ENCODE peak calls at places on chromosome 19, in four cellular contexts. C is A549, V is Peyer's patch, E is right lobe of liver. R is an unnamed sample.

GRCh38 chr19:459724-460511 is 915 bp downstream of the SHC2 start:
- DNase-seq in C (peak; percentile 46), V (peak; percentile 77), E (peak; percentile 82), R (peak; percentile 70)

GRCh38 chr19:10417598-10418280 is 2.6 kb upstream of the PDE4A start:
- DNase-seq in C (no peak), V (no peak), E (no peak), R (no peak)

GRCh38 chr19:29528946-29529645 is 3.3 kb downstream of the VSTM2B start:
- DNase-seq in C (peak; percentile 28), V (peak; percentile 35), E (no peak), R (no peak)

GRCh38 chr19:38251564-38252051 is 4.6 kb downstream of the PPP1R14A start:
- DNase-seq in C (no peak), V (no peak), E (peak; percentile 53), R (peak; percentile 76)

GRCh38 chr19:16463991-16464575 is 7.7 kb downstream of the EPS15L1 start:
- DNase-seq in C (no peak), V (no peak), E (peak; percentile 57), R (peak; percentile 72)

GRCh38 chr19:40245506-40246128 is 19.1 kb upstream of the CCNP start:
- DNase-seq in C (no peak), V (no peak), E (no peak), R (no peak)

GRCh38 chr19:11127905-11128304 is 27.7 kb downstream of the SPC24 start:
- DNase-seq in C (no peak), V (no peak), E (no peak), R (no peak)

GRCh38 chr19:12766051-12766521 is 9.3 kb downstream of the HOOK2 start:
- DNase-seq in C (peak; percentile 84), V (peak; percentile 87), E (peak; percentile 75), R (peak; percentile 79)

GRCh38 chr19:2613507-2614295 is 88.8 kb downstream of the GNG7 start:
- DNase-seq in C (peak; percentile 41), V (no peak), E (no peak), R (no peak)

GRCh38 chr19:40798997-40799557 is at the start of gene EGLN2:
- DNase-seq in C (no peak), V (no peak), E (no peak), R (no peak)

GRCh38 chr19:7844951-7845350 is 14.9 kb downstream of the EVI5L start:
- DNase-seq in C (no peak), V (no peak), E (no peak), R (no peak)

GRCh38 chr19:39246951-39247669 is 1.5 kb downstream of the IFNL4 start:
- DNase-seq in C (no peak), V (no peak), E (peak; percentile 24), R (no peak)

GRCh38 chr19:7294571-7295212 is 478 bp upstream of the INSR start:
- DNase-seq in C (peak; percentile 76), V (peak; percentile 83), E (peak; percentile 86), R (peak; percentile 84)

GRCh38 chr19:13011653-13012389 is 16.5 kb downstream of the NFIX start:
- DNase-seq in C (no peak), V (no peak), E (no peak), R (no peak)

GRCh38 chr19:21462540-21462939 is 42.9 kb upstream of the ZNF429 start:
- DNase-seq in C (no peak), V (no peak), E (no peak), R (no peak)

GRCh38 chr19:54952591-54953344 is 5.4 kb upstream of the NLRP7 start:
- DNase-seq in C (peak; percentile 46), V (no peak), E (no peak), R (no peak)

GRCh38 chr19:51333836-51334460 is 8.0 kb downstream of the VSIG10L start:
- DNase-seq in C (peak; percentile 54), V (no peak), E (no peak), R (no peak)

GRCh38 chr19:53868091-53868891 is 608 bp downstream of the MYADM start:
- DNase-seq in C (peak; percentile 80), V (peak; percentile 72), E (peak; percentile 51), R (peak; percentile 46)

DNA sequence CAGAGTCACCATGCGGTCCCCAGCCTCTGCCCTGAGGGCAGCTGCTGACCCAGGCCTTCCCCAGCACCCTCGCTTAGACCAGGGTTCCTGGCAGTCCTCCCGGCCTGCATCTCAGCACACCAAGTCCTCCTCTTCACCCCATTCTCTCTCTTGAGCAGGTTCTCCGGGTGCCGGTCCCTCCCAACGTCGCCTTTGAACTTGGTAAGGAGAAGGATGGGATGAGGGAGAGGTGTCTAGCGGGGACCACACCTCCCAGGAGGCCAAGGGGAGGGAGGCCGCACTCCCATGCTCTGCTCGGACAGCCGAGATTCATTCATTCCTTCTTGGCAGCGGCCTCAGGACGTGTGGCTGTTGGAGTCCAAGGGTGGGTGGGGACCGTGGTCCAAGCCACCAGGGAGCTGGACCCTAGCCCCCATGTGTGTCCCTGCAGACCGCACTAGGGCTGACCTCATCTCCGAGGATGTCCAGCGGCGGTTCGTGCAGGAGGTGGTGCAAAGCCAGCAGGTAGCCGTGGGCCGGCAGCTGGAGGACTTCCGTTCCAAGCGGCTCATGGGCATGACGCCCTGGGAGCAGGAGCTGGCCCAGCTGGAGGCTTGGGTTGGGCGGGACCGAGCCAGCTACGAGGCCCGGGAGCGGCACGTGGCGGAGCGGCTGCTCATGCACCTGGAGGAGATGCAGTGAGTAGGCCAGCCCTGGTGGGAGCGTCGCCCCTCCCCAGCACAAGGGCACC is 9.4 kb downstream of the ARHGEF1 start:
- DNase-seq in C (no peak), V (no peak), E (no peak), R (no peak)
- TF ChIP-seq CTCF in C (no peak), V (no peak), E (no peak), R (no peak)

GRCh38 chr19:18817574-18817973 is 14.2 kb upstream of the UPF1 start:
- DNase-seq in C (no peak), V (no peak), E (no peak), R (no peak)
- H3K27ac ChIP-seq in C (no peak overlapping the region), V (no peak overlapping the region), E (no peak overlapping the region), R (no peak overlapping the region)

GRCh38 chr19:42250249-42250665 is 4.7 kb downstream of the ERF start:
- DNase-seq in C (no peak), V (no peak), E (no peak), R (peak; percentile 48)
- TF ChIP-seq POLR2A in C (no peak), V (no peak), E (no peak), R (no peak)

GRCh38 chr19:46391296-46392251 is 21.8 kb downstream of the CCDC8 start:
- DNase-seq in C (no peak), V (no peak), E (peak; percentile 28), R (no peak)

GRCh38 chr19:46393456-46394397 is 19.6 kb downstream of the CCDC8 start:
- DNase-seq in C (no peak), V (no peak), E (peak; percentile 18), R (no peak)

GRCh38 chr19:46392252-46392801 is 21.0 kb downstream of the CCDC8 start:
- DNase-seq in C (no peak), V (no peak), E (peak; percentile 17), R (peak; percentile 26)

GRCh38 chr19:46392837-46393236 is 20.5 kb downstream of the CCDC8 start:
- DNase-seq in C (no peak), V (no peak), E (no peak), R (no peak)

DNA sequence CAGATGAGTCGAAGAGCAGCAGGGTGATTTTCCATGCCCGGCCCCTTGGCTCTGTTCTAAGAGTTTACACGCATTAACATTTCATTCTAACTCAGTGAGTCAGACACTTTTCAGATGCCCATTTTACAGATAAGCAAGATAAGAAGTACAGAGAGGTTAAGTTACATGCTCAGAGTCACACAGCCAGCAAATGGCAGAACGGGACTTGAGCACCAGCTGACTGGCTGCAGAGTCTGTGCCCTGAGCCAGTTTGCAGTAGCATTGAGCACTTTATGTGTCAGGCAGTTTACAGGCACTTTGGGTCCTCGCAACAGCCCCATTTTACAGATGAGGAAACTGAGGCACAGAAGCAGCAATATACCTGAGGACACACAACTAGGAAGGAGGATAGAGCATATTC is 19.0 kb downstream of the CCDC8 start:
- DNase-seq in C (no peak), V (no peak), E (no peak), R (no peak)
- TF ChIP-seq CTCF in C (no peak), V (no peak), E (no peak), R (no peak)

DNA sequence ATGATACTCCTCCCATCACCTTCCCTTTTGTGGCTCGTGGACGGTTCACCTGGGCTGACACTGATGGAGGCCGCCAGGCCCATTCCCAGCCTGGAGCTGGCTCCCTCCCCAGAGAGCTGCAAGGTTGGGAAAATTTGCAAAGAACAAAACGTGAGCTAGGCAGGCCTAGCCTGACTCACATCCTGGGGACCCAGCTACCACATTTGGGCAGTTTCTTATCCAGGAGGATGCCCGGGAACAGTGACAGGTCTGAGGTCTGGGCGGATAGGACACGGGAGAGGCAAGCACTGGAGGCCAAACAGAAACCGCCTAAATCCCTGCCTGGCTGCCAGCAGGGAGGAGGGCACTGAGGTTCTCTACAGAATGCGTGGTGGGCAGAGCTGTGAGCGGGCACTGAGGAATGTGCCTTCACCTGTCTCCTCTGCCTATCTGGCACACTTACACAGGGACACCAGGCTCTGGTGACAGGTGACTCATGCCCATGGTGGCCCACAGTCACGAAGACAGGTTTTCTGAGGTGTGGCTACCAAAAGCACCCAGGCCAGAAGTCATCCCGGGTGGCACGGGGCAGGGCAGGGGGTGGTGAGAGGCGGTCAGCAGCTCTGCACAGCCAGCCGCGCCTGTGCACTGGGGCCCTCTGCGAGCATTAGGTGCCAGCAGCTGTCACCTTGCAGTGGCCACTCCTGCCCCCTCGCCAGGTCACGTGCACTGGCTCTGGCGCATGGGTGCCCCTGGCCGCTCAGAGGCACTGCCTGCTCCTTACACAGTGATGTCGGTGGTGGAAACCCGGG is 23.2 kb downstream of the SH3GL1 start:
- DNase-seq in C (no peak), V (no peak), E (peak; percentile 66), R (peak; percentile 27)
- H3K27ac ChIP-seq in C (peak overlapping the region; percentile 99), V (peak overlapping the region; percentile 95), E (no peak overlapping the region), R (peak overlapping the region; percentile 47)

GRCh38 chr19:6108721-6109633 is 1.3 kb downstream of the RFX2 start:
- DNase-seq in C (peak; percentile 37), V (peak; percentile 69), E (peak; percentile 56), R (peak; percentile 67)
- TF ChIP-seq POLR2A in C (no peak), V (no peak), E (no peak), R (no peak)

GRCh38 chr19:6226444-6227155 is 53.2 kb downstream of the MLLT1 start:
- DNase-seq in C (no peak), V (no peak), E (no peak), R (no peak)

GRCh38 chr19:6227941-6228325 is 51.8 kb downstream of the MLLT1 start:
- DNase-seq in C (no peak), V (no peak), E (no peak), R (peak; percentile 58)

GRCh38 chr19:6228523-6229215 is 51.1 kb downstream of the MLLT1 start:
- DNase-seq in C (no peak), V (peak; percentile 30), E (no peak), R (peak; percentile 32)

GRCh38 chr19:6226012-6226411 is 53.8 kb downstream of the MLLT1 start:
- DNase-seq in C (no peak), V (no peak), E (no peak), R (no peak)

GRCh38 chr19:6227156-6227940 is 52.4 kb downstream of the MLLT1 start:
- DNase-seq in C (no peak), V (no peak), E (no peak), R (no peak)
- TF ChIP-seq CTCF in C (no peak), V (no peak), E (no peak), R (no peak)

R was measured in adrenal gland.